ENCODE peak calls at places on chromosomes 6 and 20, in four cellular contexts. I is adrenal gland, R is stomach, X is spleen. P is an unnamed sample.

GRCh38 chr6:149102324-149102723 is 215.2 kb upstream of the TAB2 start:
- DNase-seq in X (no peak), R (no peak), I (no peak), P (no peak)

GRCh38 chr6:108277295-108277694 is 16.5 kb upstream of the SNX3 start:
- DNase-seq in R (no peak), X (no peak), I (no peak), P (no peak)

GRCh38 chr6:89144358-89145041 is 1.4 kb upstream of the PM20D2 start:
- DNase-seq in I (no peak), X (no peak), R (no peak), P (no peak)

GRCh38 chr6:145380186-145380585 is 355.1 kb downstream of the EPM2A start:
- DNase-seq in R (no peak), I (no peak), X (no peak), P (no peak)

GRCh38 chr6:7726416-7727149 is 684 bp downstream of the BMP6 start:
- DNase-seq in I (no peak), X (peak; percentile 82), R (no peak), P (no peak)

GRCh38 chr20:41800040-41800439 is 181.9 kb upstream of the CHD6 start:
- DNase-seq in X (no peak), I (no peak), R (no peak), P (no peak)

GRCh38 chr6:41352396-41352795 is 17.0 kb downstream of the NCR2 start:
- DNase-seq in X (no peak), I (no peak), R (no peak), P (no peak)

GRCh38 chr6:26311012-26311384 is 54.0 kb upstream of the BTN3A2 start:
- DNase-seq in X (no peak), R (no peak), I (peak; percentile 32), P (no peak)

GRCh38 chr6:119340766-119341487 is 8.6 kb downstream of the MAN1A1 start:
- DNase-seq in R (no peak), I (no peak), X (no peak), P (no peak)

GRCh38 chr20:61773081-61773631 is 292.5 kb downstream of the TAF4 start:
- DNase-seq in I (no peak), R (no peak), X (no peak), P (no peak)

GRCh38 chr6:142279350-142280180 is 22.2 kb upstream of the ADGRG6 start:
- DNase-seq in X (no peak), R (no peak), I (no peak), P (no peak)

GRCh38 chr6:149696904-149697303 is 21.0 kb downstream of the LATS1 start:
- DNase-seq in I (no peak), X (no peak), R (no peak), P (no peak)

GRCh38 chr20:61437280-61438206 is 185.5 kb downstream of the CDH4 start:
- DNase-seq in I (no peak), X (no peak), R (no peak), P (peak; percentile 27)

GRCh38 chr6:170222498-170223471 is 68.1 kb downstream of the DLL1 start:
- DNase-seq in R (no peak), X (peak; percentile 74), I (no peak), P (peak; percentile 3)

GRCh38 chr6:161038229-161039003 is 46.8 kb downstream of the MAP3K4 start:
- DNase-seq in I (peak; percentile 50), X (no peak), R (no peak), P (no peak)

GRCh38 chr20:53582574-53583351 is 10.9 kb downstream of the ZNF217 start:
- DNase-seq in I (peak; percentile 49), R (peak; percentile 26), X (no peak), P (no peak)

GRCh38 chr6:27608916-27609883 is 136.3 kb upstream of the ZNF184 start:
- DNase-seq in X (no peak), I (no peak), R (no peak), P (no peak)

GRCh38 chr6:167349816-167350215 is 24.9 kb downstream of the TTLL2 start:
- DNase-seq in R (no peak), I (no peak), X (no peak), P (no peak)

GRCh38 chr6:167351656-167352354 is 26.9 kb downstream of the TTLL2 start:
- DNase-seq in R (no peak), X (no peak), I (no peak), P (no peak)

GRCh38 chr6:167350322-167350721 is 25.4 kb downstream of the TTLL2 start:
- DNase-seq in R (no peak), I (no peak), X (peak; percentile 76), P (no peak)

GRCh38 chr6:167345960-167346359 is 21.1 kb downstream of the TTLL2 start:
- DNase-seq in X (no peak), I (no peak), R (no peak), P (no peak)

DNA sequence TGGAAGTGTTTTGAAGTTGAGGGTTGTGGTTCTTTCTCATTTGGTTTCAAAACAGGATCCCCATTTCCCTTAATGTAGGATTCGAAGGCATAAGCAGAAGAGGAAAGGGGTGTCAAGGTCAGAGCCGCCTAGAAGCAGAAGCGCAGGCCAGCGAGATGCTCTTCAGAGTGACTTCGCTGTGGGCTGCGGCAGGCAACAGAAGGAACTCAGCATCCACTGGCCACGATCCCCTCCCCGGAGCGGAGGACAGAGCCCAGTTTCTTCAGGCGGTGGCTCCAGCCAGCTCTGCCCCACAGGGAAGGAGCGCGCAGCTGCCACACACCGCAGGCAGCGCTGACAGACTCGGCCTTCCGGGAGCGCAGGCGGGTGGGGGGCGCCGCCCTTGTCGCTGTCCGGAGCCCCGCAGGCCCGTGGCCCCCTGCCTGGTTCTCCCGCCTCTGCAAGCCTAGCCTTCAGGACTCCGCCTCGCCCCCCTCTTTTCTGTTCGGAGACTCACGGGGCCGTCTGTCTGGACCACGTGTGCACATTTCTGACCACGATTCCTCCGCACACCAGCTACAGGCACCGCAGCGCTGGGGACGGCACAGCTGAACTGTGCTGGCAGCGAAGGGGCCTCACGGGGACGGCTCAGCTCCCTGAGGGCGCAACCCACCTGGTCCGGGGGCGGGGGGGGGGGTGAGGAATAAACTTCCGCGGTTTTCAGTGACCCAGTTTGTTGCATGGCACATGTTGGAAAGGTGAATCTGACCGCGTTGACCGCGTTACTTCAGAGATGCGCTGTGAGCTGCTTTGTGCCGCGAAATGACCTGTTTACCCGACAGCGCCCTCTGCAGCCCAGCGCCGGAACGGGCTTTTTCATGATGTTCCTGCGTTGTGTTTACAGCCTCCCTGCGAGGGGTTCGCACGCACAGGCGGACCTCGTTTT is 26.1 kb downstream of the TTLL2 start:
- DNase-seq in X (peak; percentile 90), R (peak; percentile 82), I (peak; percentile 39), P (peak; percentile 74)
- TF ChIP-seq POLR2A in X (no peak), R (no peak), I (no peak), P (no peak)

DNA sequence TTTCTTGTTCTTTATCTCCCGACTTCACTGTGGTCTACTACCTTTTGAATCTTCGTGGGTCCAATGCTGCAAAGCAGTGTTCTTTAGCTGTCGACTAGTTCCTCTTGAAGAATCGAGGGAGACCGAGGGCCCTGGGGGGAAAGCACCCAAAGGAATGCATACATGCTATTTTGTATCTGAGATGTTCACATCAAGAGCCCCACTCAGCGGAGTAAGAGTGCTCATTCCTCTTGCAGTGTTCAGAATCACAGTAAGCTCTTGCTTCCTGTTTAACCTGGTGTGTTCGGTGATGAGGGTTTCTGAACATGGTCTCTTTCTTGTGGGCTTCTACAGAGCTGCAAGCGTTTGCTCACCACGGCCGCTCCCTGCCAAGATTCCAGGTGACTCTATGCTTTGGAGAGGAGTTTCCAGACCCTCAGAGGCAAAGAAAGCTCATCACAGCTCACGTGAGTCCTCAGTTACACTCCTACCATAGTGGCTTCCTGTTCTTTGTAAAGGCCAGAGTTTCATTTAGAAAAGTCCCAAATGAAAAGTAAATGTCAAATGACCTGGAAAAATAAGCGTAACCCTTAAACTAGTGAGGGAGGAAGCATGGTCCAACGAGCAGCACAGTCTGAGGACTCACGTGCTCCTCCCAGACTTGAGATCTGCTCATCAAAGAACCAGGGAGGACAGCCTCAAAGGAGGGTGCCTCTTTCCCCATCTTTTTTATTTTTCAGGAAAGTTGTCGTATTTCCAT is 13.3 kb downstream of the IRF4 start:
- DNase-seq in I (no peak), X (no peak), R (no peak), P (no peak)
- TF ChIP-seq POLR2A in I (no peak), X (no peak), R (no peak), P (no peak)

DNA sequence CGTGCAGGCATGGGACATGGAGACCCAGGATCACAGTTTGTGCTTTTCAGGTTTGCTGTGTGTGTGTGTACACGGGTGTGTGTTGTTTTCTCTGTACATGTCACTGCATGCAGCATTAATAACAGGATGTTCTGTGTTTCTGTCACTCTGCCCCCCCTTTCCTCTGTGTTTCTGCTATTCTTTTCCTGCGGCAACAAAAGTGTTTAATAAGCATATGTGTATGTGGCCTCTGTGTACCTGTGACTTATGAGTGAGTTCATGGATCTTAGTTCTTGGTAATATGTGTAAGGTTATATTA is 9.8 kb downstream of the SYNGAP1 start:
- DNase-seq in X (no peak), R (no peak), I (no peak), P (no peak)
- TF ChIP-seq POLR2A in X (no peak), R (no peak), I (no peak), P (no peak)

DNA sequence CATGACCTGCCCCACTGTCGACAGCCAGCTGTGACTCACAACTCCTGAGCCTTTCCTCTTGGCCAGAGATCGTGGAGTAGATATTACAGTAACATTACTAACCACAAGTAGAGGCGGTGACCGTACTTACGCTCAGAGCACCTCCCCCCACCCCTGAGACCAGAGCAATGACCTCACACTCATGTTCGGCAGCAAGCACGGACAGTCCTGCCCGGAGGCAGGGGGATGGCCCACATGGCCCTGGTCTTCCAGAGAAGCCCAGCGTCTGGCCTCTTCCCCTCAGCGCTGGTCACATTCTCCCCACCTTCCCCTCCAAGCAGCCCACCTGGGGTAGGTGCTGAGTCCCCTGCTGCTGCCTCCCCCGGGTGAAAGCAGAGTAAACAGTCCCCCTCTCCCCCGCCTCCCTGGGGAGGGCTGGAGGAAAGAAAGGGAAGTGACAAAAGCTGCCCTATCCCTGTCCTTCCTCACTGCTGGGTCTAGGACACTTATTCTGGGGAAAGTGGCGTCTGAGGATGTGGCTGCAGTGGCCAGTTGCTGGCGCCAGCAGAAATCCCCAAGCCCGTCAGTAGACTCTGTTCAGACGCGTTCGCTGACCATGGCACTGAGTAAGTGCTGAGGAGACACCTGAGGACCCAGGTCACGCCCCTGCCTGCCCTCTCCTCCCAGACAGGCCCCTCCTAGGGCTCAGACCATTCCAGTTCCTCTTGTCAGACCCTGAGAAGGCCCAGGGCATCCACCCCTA is 68.5 kb downstream of the MRPL14 start:
- DNase-seq in I (peak; percentile 97), X (peak; percentile 85), R (peak; percentile 74), P (peak; percentile 58)
- TF ChIP-seq POLR2A in I (peak; percentile 84), X (no peak), R (no peak), P (no peak)

DNA sequence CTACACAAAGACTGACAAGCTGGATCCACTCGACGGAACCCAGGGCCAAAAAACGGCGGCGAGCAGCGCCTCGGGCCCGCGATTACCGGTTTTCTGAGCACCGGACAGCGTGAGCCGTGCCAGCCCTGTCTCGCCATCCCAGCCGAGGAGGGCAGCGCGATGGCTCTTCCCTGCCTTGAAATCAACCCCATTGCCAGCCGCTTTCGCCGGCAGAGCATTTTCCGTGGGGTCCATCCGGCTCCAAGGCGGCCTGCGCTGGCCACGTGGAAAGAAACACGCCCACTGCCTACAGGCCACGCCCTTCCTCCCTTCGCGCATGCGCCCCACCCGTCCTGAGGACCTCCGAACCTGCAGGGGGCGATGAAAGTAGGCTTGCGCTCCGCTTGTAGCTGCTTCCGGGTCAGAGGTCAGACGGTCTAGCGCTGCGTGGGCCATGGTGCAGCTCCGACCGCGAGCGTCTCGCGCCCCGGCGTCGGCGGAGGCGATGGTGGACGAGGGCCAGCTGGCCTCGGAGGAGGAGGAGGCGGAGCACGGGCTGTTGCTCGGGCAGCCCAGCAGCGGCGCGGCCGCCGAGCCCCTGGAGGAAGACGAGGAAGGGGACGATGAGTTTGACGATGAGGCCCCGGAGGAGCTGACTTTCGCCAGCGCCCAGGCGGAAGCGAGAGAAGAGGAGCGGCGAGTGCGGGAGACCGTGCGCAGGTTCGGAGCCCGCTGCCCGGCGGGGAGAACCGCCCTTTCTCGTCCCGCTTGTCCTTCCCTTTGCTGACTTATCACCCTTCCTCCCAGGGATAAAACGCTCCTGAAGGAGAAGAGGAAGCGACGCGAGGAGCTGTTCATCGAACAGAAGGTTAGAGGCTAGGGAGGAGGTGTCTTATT is at the start of gene NOL7:
- DNase-seq in X (peak; percentile 99), R (peak; percentile 97), I (peak; percentile 99), P (peak; percentile 94)
- TF ChIP-seq POLR2A in X (peak; percentile 92), R (no peak), I (peak; percentile 78), P (peak; percentile 69)

GRCh38 chr20:49819702-49820101 is 7.1 kb downstream of the SLC9A8 start:
- DNase-seq in R (no peak), X (no peak), I (no peak), P (no peak)
- TF ChIP-seq POLR2A in R (no peak), X (no peak), I (no peak), P (no peak)